ENCODE peak calls at places on chromosomes 16 and 17, in four cellular contexts. One of them, this sample, is unnamed.

GRCh38 chr17:18038149-18038850 is 668 bp downstream of the ATPAF2 start:
- DNase-seq in GM12878: no peak
- DNase-seq in H1: no peak
- DNase-seq in K562: peak
- DNase-seq in this sample: no peak

GRCh38 chr17:21258593-21258992 is 5.4 kb upstream of the NATD1 start:
- DNase-seq in H1: no peak
- DNase-seq in GM12878: no peak
- DNase-seq in K562: no peak
- DNase-seq in this sample: no peak

GRCh38 chr16:75506567-75506966 is 11.3 kb upstream of the CHST6 start:
- DNase-seq in H1: no peak
- DNase-seq in GM12878: no peak
- DNase-seq in K562: no peak
- DNase-seq in this sample: peak

GRCh38 chr16:54244061-54244886 is 42.3 kb downstream of the IRX3 start:
- DNase-seq in K562: peak
- DNase-seq in GM12878: no peak
- DNase-seq in H1: no peak
- DNase-seq in this sample: peak

GRCh38 chr17:50201226-50201854 is at the start of gene COL1A1:
- DNase-seq in GM12878: no peak
- DNase-seq in K562: no peak
- DNase-seq in H1: peak
- DNase-seq in this sample: no peak

GRCh38 chr17:8518346-8518745 is 82.7 kb downstream of the NDEL1 start:
- DNase-seq in H1: no peak
- DNase-seq in GM12878: no peak
- DNase-seq in K562: no peak
- DNase-seq in this sample: no peak

GRCh38 chr17:43477832-43478634 is 5.7 kb upstream of the DHX8 start:
- DNase-seq in H1: no peak
- DNase-seq in K562: no peak
- DNase-seq in GM12878: no peak
- DNase-seq in this sample: peak

GRCh38 chr16:89696598-89697128 is 4.8 kb downstream of the SPATA2L start:
- DNase-seq in GM12878: no peak
- DNase-seq in K562: no peak
- DNase-seq in H1: no peak
- DNase-seq in this sample: no peak

GRCh38 chr17:47905221-47905733 is 9.2 kb downstream of the SP2 start:
- DNase-seq in GM12878: no peak
- DNase-seq in K562: no peak
- DNase-seq in H1: no peak
- DNase-seq in this sample: peak

GRCh38 chr17:27244019-27244418 is 49.9 kb upstream of the WSB1 start:
- DNase-seq in GM12878: no peak
- DNase-seq in H1: no peak
- DNase-seq in K562: no peak
- DNase-seq in this sample: no peak

GRCh38 chr17:77083547-77083946 is 57.2 kb upstream of the SEC14L1 start:
- DNase-seq in K562: no peak
- DNase-seq in H1: no peak
- DNase-seq in GM12878: no peak
- DNase-seq in this sample: no peak

GRCh38 chr17:40346768-40347154 is 17.8 kb downstream of the GJD3 start:
- DNase-seq in K562: no peak
- DNase-seq in GM12878: no peak
- DNase-seq in H1: no peak
- DNase-seq in this sample: no peak

GRCh38 chr17:58328195-58329034 is at the start of gene TSPOAP1:
- DNase-seq in K562: peak
- DNase-seq in H1: peak
- DNase-seq in GM12878: peak
- DNase-seq in this sample: no peak

GRCh38 chr17:14923981-14924380 is 341.1 kb downstream of the PMP22 start:
- DNase-seq in H1: no peak
- DNase-seq in K562: no peak
- DNase-seq in GM12878: no peak
- DNase-seq in this sample: no peak

GRCh38 chr17:51676691-51677487 is 416.5 kb downstream of the UTP18 start:
- DNase-seq in GM12878: no peak
- DNase-seq in K562: no peak
- DNase-seq in H1: no peak
- DNase-seq in this sample: no peak

GRCh38 chr17:4769628-4770027 is 2.1 kb upstream of the TM4SF5 start:
- DNase-seq in H1: no peak
- DNase-seq in K562: no peak
- DNase-seq in GM12878: no peak
- DNase-seq in this sample: peak

GRCh38 chr17:7307686-7308624 is 527 bp downstream of the EIF5A start:
- DNase-seq in GM12878: no peak
- DNase-seq in K562: peak
- DNase-seq in H1: peak
- DNase-seq in this sample: no peak

GRCh38 chr17:46008591-46008990 is 9.5 kb downstream of the STH start:
- DNase-seq in GM12878: no peak
- DNase-seq in H1: no peak
- DNase-seq in K562: no peak
- DNase-seq in this sample: no peak

GRCh38 chr17:20184977-20185619 is 175.9 kb downstream of the SPECC1 start:
- DNase-seq in H1: no peak
- DNase-seq in GM12878: no peak
- DNase-seq in K562: peak
- DNase-seq in this sample: no peak

GRCh38 chr17:57004944-57005579 is 27.1 kb downstream of the SCPEP1 start:
- DNase-seq in GM12878: peak
- DNase-seq in K562: peak
- DNase-seq in H1: no peak
- DNase-seq in this sample: no peak

GRCh38 chr17:57623620-57624019 is 121.5 kb downstream of the CCDC182 start:
- DNase-seq in H1: no peak
- DNase-seq in K562: no peak
- DNase-seq in GM12878: no peak
- DNase-seq in this sample: no peak

GRCh38 chr16:72763927-72764628 is 283.9 kb downstream of the ZFHX3 start:
- DNase-seq in H1: no peak
- DNase-seq in GM12878: peak
- DNase-seq in K562: no peak
- DNase-seq in this sample: no peak

GRCh38 chr17:82332669-82333278 is 792 bp downstream of the SECTM1 start:
- DNase-seq in K562: peak
- DNase-seq in GM12878: no peak
- DNase-seq in H1: no peak
- DNase-seq in this sample: no peak

GRCh38 chr16:81544691-81545365 is 100.2 kb downstream of the CMIP start:
- DNase-seq in GM12878: no peak
- DNase-seq in K562: no peak
- DNase-seq in H1: no peak
- DNase-seq in this sample: no peak

GRCh38 chr17:53837131-53837530 is 14.4 kb downstream of the KIF2B start:
- DNase-seq in H1: no peak
- DNase-seq in K562: no peak
- DNase-seq in GM12878: no peak
- DNase-seq in this sample: no peak

GRCh38 chr17:51322390-51323029 is 62.2 kb downstream of the UTP18 start:
- DNase-seq in K562: peak
- DNase-seq in GM12878: no peak
- DNase-seq in H1: no peak
- DNase-seq in this sample: peak

GRCh38 chr16:2082983-2083364 is 35.2 kb downstream of the TSC2 start:
- DNase-seq in GM12878: no peak
- DNase-seq in H1: no peak
- DNase-seq in K562: no peak
- DNase-seq in this sample: no peak

GRCh38 chr16:2081201-2081600 is 33.4 kb downstream of the TSC2 start:
- DNase-seq in GM12878: no peak
- DNase-seq in H1: no peak
- DNase-seq in K562: no peak
- DNase-seq in this sample: no peak

GRCh38 chr16:2079991-2080390 is 32.2 kb downstream of the TSC2 start:
- DNase-seq in GM12878: no peak
- DNase-seq in K562: no peak
- DNase-seq in H1: no peak
- DNase-seq in this sample: no peak

GRCh38 chr16:2082171-2082982 is 34.6 kb downstream of the TSC2 start:
- DNase-seq in H1: no peak
- DNase-seq in K562: no peak
- DNase-seq in GM12878: no peak
- DNase-seq in this sample: no peak

GRCh38 chr16:2081685-2082084 is 33.9 kb downstream of the TSC2 start:
- DNase-seq in H1: no peak
- DNase-seq in K562: no peak
- DNase-seq in GM12878: no peak
- DNase-seq in this sample: no peak
- TF ChIP-seq ATF2 in H1: no peak
- TF ChIP-seq ATF2 in K562: no peak
- TF ChIP-seq ATF2 in GM12878: no peak
- TF ChIP-seq ATF2 in this sample: no peak

DNA sequence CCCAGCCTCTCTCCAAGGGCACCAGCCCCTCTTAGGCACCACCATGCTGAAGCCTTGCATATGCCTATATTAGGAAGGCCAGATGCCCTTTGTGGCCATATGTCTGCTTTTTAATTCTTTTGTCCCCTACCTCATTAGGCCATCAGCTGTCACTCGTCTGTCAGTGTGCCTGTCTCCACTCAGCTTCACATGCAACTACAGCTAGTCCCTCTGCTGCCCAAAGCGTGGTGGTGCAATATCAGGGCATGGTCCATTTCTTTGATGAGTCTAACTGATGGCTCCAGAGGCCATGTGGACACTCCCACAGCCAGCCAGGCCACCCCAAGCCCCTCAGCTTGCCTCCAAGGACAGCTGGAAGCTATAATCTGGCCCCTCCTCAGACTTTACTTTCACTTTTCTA is 36.3 kb downstream of the MYO18A start:
- DNase-seq in K562: peak
- DNase-seq in GM12878: no peak
- DNase-seq in H1: no peak
- DNase-seq in this sample: peak
- TF ChIP-seq ZNF274 in K562: no peak
- TF ChIP-seq ZNF274 in GM12878: no peak
- TF ChIP-seq ZNF274 in H1: no peak
- TF ChIP-seq ZNF274 in this sample: no peak

GRCh38 chr16:4416200-4417032 is at the start of gene CORO7:
- DNase-seq in K562: peak
- DNase-seq in GM12878: peak
- DNase-seq in H1: peak
- DNase-seq in this sample: peak
- TF ChIP-seq ATF2 in K562: no peak
- TF ChIP-seq ATF2 in GM12878: no peak
- TF ChIP-seq ATF2 in H1: no peak
- TF ChIP-seq ATF2 in this sample: no peak

GRCh38 chr17:64017381-64017980 is 3.0 kb downstream of the ICAM2 start:
- DNase-seq in GM12878: no peak
- DNase-seq in H1: no peak
- DNase-seq in K562: no peak
- DNase-seq in this sample: no peak

GRCh38 chr17:64016974-64017373 is 3.5 kb downstream of the ICAM2 start:
- DNase-seq in GM12878: no peak
- DNase-seq in K562: no peak
- DNase-seq in H1: no peak
- DNase-seq in this sample: no peak

GRCh38 chr17:64022631-64023063 is 2.2 kb upstream of the ICAM2 start:
- DNase-seq in H1: peak
- DNase-seq in GM12878: no peak
- DNase-seq in K562: peak
- DNase-seq in this sample: no peak

GRCh38 chr17:64019486-64020067 is 856 bp downstream of the ICAM2 start:
- DNase-seq in H1: peak
- DNase-seq in GM12878: peak
- DNase-seq in K562: no peak
- DNase-seq in this sample: no peak

GRCh38 chr17:64020068-64020766 is at the start of gene ICAM2:
- DNase-seq in H1: no peak
- DNase-seq in K562: no peak
- DNase-seq in GM12878: peak
- DNase-seq in this sample: no peak
- TF ChIP-seq ZNF274 in H1: no peak
- TF ChIP-seq ZNF274 in K562: no peak
- TF ChIP-seq ZNF274 in GM12878: no peak
- TF ChIP-seq ZNF274 in this sample: no peak

GRCh38 chr16:69003500-69003899 is 102.0 kb upstream of the HAS3 start:
- DNase-seq in H1: no peak
- DNase-seq in K562: no peak
- DNase-seq in GM12878: no peak
- DNase-seq in this sample: no peak

DNA sequence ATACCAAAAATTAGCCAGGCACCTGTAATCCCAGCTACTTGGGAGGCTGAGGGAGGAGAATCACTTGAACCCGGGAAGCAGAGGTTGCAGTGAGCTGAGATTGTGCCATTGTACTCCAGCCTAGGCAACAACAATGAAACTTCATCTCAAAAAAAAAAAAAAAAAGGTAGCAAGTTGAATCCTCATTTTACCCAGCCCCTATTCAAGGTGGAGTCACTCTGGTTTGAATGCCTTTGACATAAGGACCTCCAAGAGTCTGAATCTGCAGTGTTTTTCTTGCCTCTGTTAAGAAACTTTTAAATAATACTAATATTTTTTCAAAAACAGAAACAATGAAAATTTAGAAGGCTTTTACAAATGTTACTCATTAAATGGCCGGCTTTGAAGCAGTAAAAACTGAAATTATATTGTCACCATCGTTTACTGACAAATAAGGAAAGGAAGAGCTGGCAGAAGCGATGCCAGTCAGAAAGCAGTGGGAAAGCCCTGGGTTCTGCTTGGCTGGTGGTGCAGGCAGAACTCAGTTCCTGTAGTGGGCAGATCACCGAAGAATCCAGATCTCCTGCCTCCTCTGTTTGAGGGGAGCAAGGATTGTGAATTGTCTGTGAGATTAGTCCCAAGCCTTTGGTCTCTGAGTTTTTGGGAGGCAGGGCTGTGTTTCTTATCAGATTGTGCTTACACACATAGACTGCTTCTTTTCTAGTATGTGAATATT is 99.7 kb upstream of the HAS3 start:
- DNase-seq in K562: no peak
- DNase-seq in H1: no peak
- DNase-seq in GM12878: peak
- DNase-seq in this sample: no peak
- TF ChIP-seq ATF2 in K562: no peak
- TF ChIP-seq ATF2 in H1: no peak
- TF ChIP-seq ATF2 in GM12878: no peak
- TF ChIP-seq ATF2 in this sample: no peak

This sample was measured in HepG2.